ENCODE peak calls at places on chromosome 9, in six cellular contexts. N, K, X, J, W and G are unnamed samples.

GRCh38 chr9:131423171-131423581 is 29.3 kb downstream of the PRRC2B start:
- DNase-seq in K (peak), J (peak), W (peak), N (peak), X (no peak), G (peak)

GRCh38 chr9:72476617-72477375 is 44.6 kb upstream of the TMC1 start:
- DNase-seq in J (peak), X (no peak), W (peak), K (peak), N (peak), G (peak)

GRCh38 chr9:136385015-136385414 is 11.5 kb upstream of the CARD9 start:
- DNase-seq in K (no peak), W (no peak), N (no peak), J (no peak), X (no peak), G (no peak)

GRCh38 chr9:23725279-23725946 is 100.6 kb downstream of the ELAVL2 start:
- DNase-seq in N (no peak), J (no peak), W (no peak), K (no peak), X (no peak), G (no peak)

GRCh38 chr9:114282507-114282906 is 40.4 kb upstream of the ORM1 start:
- DNase-seq in W (no peak), X (no peak), K (no peak), J (no peak), N (no peak), G (no peak)

GRCh38 chr9:84846501-84847323 is 177.2 kb downstream of the NTRK2 start:
- DNase-seq in W (no peak), K (no peak), X (no peak), N (no peak), J (no peak), G (no peak)

GRCh38 chr9:108113579-108113978 is 624.0 kb upstream of the KLF4 start:
- DNase-seq in X (no peak), W (no peak), K (no peak), N (peak), J (peak), G (no peak)

GRCh38 chr9:34233691-34234090 is 54.8 kb downstream of the UBAP1 start:
- DNase-seq in J (no peak), X (no peak), K (no peak), W (no peak), N (peak), G (no peak)

GRCh38 chr9:120257483-120257882 is 322.5 kb downstream of the CDK5RAP2 start:
- DNase-seq in N (no peak), X (no peak), J (no peak), K (no peak), W (no peak), G (no peak)

GRCh38 chr9:93065321-93065720 is 6.8 kb downstream of the SUSD3 start:
- DNase-seq in W (no peak), K (no peak), X (no peak), N (no peak), J (no peak), G (no peak)
- H3K14ac ChIP-seq in W (no peak), K (no peak), X (no peak), N (no peak), J (no peak), G (no peak)

GRCh38 chr9:88645869-88646204 is 110.9 kb downstream of the NXNL2 start:
- DNase-seq in W (no peak), N (no peak), K (no peak), X (no peak), J (no peak), G (no peak)
- H2AFZ ChIP-seq in W (no peak), N (peak), K (no peak), X (peak), J (peak), G (no peak)

GRCh38 chr9:129139993-129140396 is 28.8 kb downstream of the PTPA start:
- DNase-seq in N (peak), X (peak), W (peak), K (peak), J (peak), G (peak)
- H3K18ac ChIP-seq in N (peak), X (peak), W (peak), K (peak), J (peak), G (peak)

DNA sequence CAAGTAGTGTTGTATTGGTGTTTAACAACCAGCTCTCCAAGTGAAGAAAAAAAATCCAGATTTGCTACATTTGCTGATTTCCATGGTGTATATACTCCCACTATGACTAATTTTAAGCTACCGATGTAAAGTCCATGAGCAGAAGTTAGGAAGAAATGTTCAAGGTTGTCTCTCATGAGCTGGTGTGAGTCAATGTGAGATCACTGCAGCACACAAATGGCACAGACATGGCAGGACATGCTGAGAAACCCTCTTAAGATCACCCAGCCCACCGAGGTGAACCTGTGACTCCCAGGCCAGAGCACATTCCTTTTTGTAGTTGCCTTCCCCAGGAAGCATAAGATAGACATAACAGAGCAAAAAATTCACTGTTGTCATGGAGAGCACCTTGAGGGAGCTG is 36.3 kb downstream of the SLC44A1 start:
- DNase-seq in N (peak), J (peak), W (no peak), X (no peak), K (no peak), G (no peak)
- H3K14ac ChIP-seq in N (peak), J (no peak), W (no peak), X (no peak), K (no peak), G (no peak)

GRCh38 chr9:109974143-109974917 is 194.3 kb downstream of the PALM2AKAP2 start:
- DNase-seq in J (no peak), K (no peak), N (no peak), W (no peak), X (no peak), G (peak)
- H2AFZ ChIP-seq in J (no peak), K (no peak), N (no peak), W (no peak), X (no peak), G (no peak)

GRCh38 chr9:134234687-134235359 is 70.5 kb upstream of the RNU6ATAC start:
- DNase-seq in W (no peak), X (no peak), K (no peak), J (no peak), N (no peak), G (no peak)
- H3K18ac ChIP-seq in W (no peak), X (peak), K (no peak), J (peak), N (no peak), G (no peak)